ENCODE peak calls at places on chromosome 9, in ten cellular contexts. N is cardiac fibroblast, E is fibroblast of pulmonary artery, Y is brain microvascular endothelial cell, C is kidney epithelial cell, R is fibroblast of lung, Z is left ventricle myocardium inferior, B is uterus, I is AG04449, T is hepatocyte. M is an unnamed sample.

GRCh38 chr9:99515874-99516656 is 294.0 kb downstream of the SEC61B start:
- DNase-seq in N (no peak), E (no peak), Y (no peak), C (no peak), R (no peak), Z (no peak), B (no peak), I (no peak), T (no peak), M (no peak)

GRCh38 chr9:77435688-77436087 is 212.4 kb downstream of the GNA14 start:
- DNase-seq in N (peak; percentile 62), E (peak; percentile 90), Y (peak; percentile 60), C (no peak), R (peak; percentile 86), Z (no peak), B (no peak), I (no peak), T (no peak), M (peak; percentile 33)

GRCh38 chr9:80175286-80175906 is 603.6 kb downstream of the TLE4 start:
- DNase-seq in N (peak; percentile 72), E (peak; percentile 60), Y (no peak), C (no peak), R (peak; percentile 36), Z (no peak), B (no peak), I (no peak), T (peak; percentile 57), M (peak; percentile 43)

GRCh38 chr9:111661802-111662491 is 542 bp downstream of the GNG10 start:
- DNase-seq in N (peak; percentile 41), E (peak; percentile 32), Y (no peak), C (no peak), R (peak; percentile 38), Z (peak; percentile 37), B (peak; percentile 22), I (no peak), T (peak; percentile 58), M (peak; percentile 32)

GRCh38 chr9:33946779-33947535 is 101.7 kb downstream of the UBAP2 start:
- DNase-seq in N (peak; percentile 98), E (peak; percentile 94), Y (peak; percentile 91), C (peak; percentile 96), R (peak; percentile 99), Z (no peak), B (no peak), I (peak; percentile 95), T (no peak), M (no peak)

GRCh38 chr9:93684161-93684765 is 107.9 kb downstream of the PHF2 start:
- DNase-seq in N (no peak), E (no peak), Y (no peak), C (no peak), R (no peak), Z (no peak), B (no peak), I (no peak), T (no peak), M (no peak)

GRCh38 chr9:34796924-34797323 is 87.0 kb upstream of the CCL21 start:
- DNase-seq in N (no peak), E (no peak), Y (no peak), C (no peak), R (no peak), Z (no peak), B (no peak), I (no peak), T (no peak), M (no peak)

GRCh38 chr9:125986966-125987365 is 239.8 kb downstream of the PBX3 start:
- DNase-seq in N (no peak), E (no peak), Y (no peak), C (no peak), R (no peak), Z (no peak), B (no peak), I (no peak), T (no peak), M (no peak)

DNA sequence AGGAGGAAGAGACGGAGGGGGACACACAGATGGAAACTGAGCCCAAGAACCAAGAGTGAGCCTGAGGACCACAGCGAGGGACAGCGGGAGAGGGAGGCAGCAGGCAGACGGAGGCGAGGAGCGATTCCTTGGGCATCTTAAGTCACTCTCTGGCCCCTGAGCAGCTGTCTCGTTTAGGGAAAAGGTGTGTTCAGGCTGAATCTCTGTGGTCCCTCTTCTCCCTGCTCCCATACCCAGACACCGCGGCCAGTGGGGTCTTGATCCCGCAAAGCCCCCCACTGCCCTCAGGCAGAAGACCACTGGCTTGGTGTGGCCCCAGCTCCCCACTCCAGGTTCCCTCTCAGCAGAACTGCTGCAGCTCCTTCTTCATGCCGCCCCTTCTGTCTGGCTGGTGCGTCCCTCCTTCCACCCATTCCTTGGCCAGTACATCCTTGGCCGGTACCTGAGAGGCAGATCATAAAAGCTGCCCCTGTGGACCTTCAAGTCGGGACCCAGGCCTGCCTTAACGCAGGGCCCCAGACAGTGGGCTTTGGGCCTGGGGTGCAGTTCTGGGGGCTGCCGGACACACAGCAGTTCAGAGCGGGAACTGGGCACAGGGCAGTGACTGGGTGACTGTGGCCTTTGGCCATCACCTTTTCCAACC is 5.8 kb upstream of the RALGDS start:
- DNase-seq in N (peak; percentile 28), E (no peak), Y (no peak), C (no peak), R (peak; percentile 30), Z (no peak), B (no peak), I (no peak), T (no peak), M (no peak)
- H3K4me3 ChIP-seq in N (no peak overlapping the region), E (no peak overlapping the region), Y (no peak overlapping the region), C (no peak overlapping the region), R (no peak overlapping the region), Z (peak overlapping the region; percentile 52), B (no peak overlapping the region), I (peak overlapping the region; percentile 6), T (no peak overlapping the region), M (no peak overlapping the region)

DNA sequence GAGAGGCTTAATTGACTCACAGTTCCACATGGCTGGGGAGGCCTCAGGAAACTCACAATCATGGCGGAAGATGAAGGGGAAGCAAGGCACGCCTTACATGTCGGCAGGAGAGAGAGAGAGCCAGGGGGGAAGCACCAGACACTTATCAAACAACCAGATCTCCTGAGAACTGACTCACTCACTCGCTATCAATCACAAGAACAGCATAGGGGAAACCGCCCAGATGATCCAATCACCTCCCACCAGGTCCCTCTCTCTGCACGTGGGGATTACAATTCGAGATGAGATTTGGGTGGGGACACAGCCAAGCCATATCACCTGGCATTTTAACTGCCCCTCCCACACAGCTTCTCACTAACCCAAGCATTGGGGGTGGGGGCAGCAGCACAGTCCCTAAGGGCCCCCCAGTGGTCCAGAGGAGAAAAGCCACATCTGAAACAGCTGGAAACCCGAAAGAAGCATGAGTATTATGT is 76.1 kb upstream of the ASS1 start:
- DNase-seq in N (no peak), E (no peak), Y (no peak), C (peak; percentile 26), R (peak; percentile 21), Z (no peak), B (no peak), I (no peak), T (no peak), M (peak; percentile 41)
- TF ChIP-seq CTCF in N (no peak), E (no peak), Y (peak; percentile 42), C (no peak), R (no peak), Z (no peak), B (peak; percentile 9), I (no peak), T (no peak), M (peak; percentile 44)

DNA sequence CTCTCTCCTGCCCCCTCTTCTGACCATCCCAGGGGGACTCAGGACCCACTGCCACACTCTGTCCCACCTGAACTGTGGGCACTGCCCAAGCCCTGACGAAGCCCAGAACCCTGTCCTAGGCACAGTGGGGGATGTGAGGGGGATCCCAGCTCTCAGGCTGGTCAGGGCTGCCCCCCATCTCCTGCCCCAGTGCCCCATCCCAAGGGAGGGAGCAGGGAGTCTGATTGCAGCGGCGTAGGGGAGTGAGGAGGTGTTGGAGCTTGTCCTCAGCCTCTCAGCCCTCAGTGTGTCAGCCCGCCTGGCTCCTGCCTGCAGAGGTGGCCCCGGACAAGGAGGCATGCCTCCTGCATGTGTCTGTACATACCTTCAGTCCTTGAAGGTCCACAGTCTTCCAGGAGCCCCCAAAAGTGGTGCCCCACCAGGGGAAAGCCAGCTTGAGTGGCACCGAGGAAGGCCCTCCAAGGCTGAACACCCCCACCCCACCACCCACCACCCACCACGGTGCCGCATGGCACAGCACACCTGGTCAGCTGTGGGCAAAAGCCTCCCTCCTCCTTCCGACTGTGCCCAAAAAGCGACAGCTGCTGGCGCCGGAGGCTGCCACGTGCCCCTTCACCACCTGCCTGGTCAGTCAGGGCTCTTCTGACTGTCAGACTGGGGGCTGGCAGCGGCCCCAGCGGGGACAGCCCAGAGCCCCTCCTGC is 930 bp downstream of the SARDH start:
- DNase-seq in N (no peak), E (no peak), Y (no peak), C (no peak), R (no peak), Z (no peak), B (no peak), I (no peak), T (no peak), M (peak; percentile 48)
- H3K4me3 ChIP-seq in N (peak overlapping the region; percentile 49), E (peak overlapping the region; percentile 50), Y (no peak overlapping the region), C (no peak overlapping the region), R (no peak overlapping the region), Z (peak overlapping the region; percentile 60), B (no peak overlapping the region), I (no peak overlapping the region), T (no peak overlapping the region), M (peak overlapping the region; percentile 54)

DNA sequence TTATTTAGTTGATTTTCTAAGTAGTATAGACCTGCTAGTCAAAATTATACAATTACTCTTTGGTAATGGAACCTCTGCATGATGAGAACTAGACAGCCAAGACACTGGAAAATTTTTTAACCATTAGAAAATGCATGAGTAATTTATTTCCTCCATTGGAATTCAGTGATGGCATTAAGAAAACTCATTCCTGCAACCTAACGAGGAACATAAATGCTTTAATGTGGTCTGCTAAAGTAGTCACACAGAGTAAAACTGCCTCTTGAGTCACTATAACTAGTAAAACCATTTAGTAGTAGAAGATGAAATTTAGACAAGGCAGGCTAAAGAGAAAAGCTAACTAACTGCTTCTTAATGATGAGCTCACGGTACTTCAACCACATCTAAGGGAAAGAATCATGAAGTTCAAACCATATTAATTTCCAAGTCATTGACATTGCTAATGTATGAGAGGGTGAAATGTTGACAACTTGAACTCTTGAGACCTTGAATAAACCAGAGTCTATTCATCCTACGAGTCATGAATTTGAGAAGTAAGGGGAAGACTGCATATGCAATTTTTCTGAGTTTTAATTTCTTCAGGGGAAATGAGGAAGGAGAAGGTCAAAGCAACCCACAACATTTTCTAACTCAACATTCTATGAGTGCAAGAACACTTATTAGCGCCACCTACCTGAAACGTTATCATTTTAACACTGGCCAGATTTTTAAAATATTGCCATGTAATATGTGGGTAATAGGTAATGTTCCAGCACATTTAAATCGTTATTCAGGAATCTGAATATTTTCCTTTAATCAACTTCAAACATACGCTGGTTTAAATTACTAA is 74.4 kb downstream of the GLIS3 start:
- DNase-seq in N (peak; percentile 93), E (peak; percentile 62), Y (peak; percentile 62), C (peak; percentile 96), R (peak; percentile 99), Z (no peak), B (no peak), I (peak; percentile 88), T (no peak), M (no peak)
- TF ChIP-seq CTCF in N (no peak), E (no peak), Y (no peak), C (peak; percentile 35), R (peak; percentile 14), Z (no peak), B (no peak), I (peak; percentile 14), T (peak; percentile 15), M (no peak)

M was measured in BE2C.